ENCODE peak calls at places on chromosomes 13 and 19, in eight cellular contexts. L is CD8-positive, alpha-beta T cell; G is PC-3; H is suprapubic skin; J is ascending aorta; B is thoracic aorta; Z is aorta; I is stomach. Q is an unnamed sample.
A peak's percentile ranks its signal among the peaks of the same experiment; 100 is the strongest.

GRCh38 chr19:49492573-49493411 is 3.4 kb upstream of the RPS11 start:
- DNase-seq in L (no peak), G (peak; percentile 54), H (no peak), J (no peak), B (no peak), Z (no peak), I (no peak), Q (peak; percentile 39)

GRCh38 chr13:112721198-112722104 is 31.6 kb downstream of the ATP11A start:
- DNase-seq in L (no peak), G (no peak), H (no peak), J (no peak), B (no peak), Z (no peak), I (no peak), Q (no peak)

GRCh38 chr13:72458701-72459100 is 268.7 kb downstream of the MZT1 start:
- DNase-seq in L (no peak), G (peak; percentile 27), H (no peak), J (no peak), B (no peak), Z (no peak), I (no peak), Q (no peak)

GRCh38 chr19:3213159-3213558 is 11.3 kb upstream of the CELF5 start:
- DNase-seq in L (no peak), G (no peak), H (no peak), J (no peak), B (no peak), Z (no peak), I (no peak), Q (no peak)

GRCh38 chr19:3039125-3039524 is 10.0 kb upstream of the TLE2 start:
- DNase-seq in L (no peak), G (no peak), H (no peak), J (no peak), B (no peak), Z (no peak), I (no peak), Q (no peak)

GRCh38 chr19:31349160-31349881 is at the start of gene TSHZ3:
- DNase-seq in L (peak; percentile 12), G (peak; percentile 10), H (no peak), J (peak; percentile 85), B (no peak), Z (peak; percentile 92), I (peak; percentile 51), Q (peak; percentile 55)

GRCh38 chr19:19382118-19382517 is 23.4 kb upstream of the GATAD2A start:
- DNase-seq in L (no peak), G (peak; percentile 27), H (no peak), J (no peak), B (no peak), Z (no peak), I (no peak), Q (no peak)

GRCh38 chr19:38281820-38282566 is 17.6 kb downstream of the SPINT2 start:
- DNase-seq in L (no peak), G (no peak), H (no peak), J (no peak), B (no peak), Z (no peak), I (no peak), Q (no peak)

GRCh38 chr19:2139385-2140192 is 11.8 kb downstream of the AP3D1 start:
- DNase-seq in L (no peak), G (no peak), H (no peak), J (no peak), B (no peak), Z (no peak), I (no peak), Q (no peak)

GRCh38 chr13:112890316-112891131 is 78.5 kb upstream of the MCF2L start:
- DNase-seq in L (no peak), G (no peak), H (no peak), J (no peak), B (no peak), Z (no peak), I (no peak), Q (no peak)

GRCh38 chr19:19538077-19538764 is at the start of gene CILP2:
- DNase-seq in L (no peak), G (peak; percentile 28), H (no peak), J (no peak), B (no peak), Z (peak; percentile 86), I (peak; percentile 37), Q (peak; percentile 34)

GRCh38 chr19:52622261-52622660 is 15.9 kb downstream of the ZNF83 start:
- DNase-seq in L (no peak), G (no peak), H (no peak), J (no peak), B (no peak), Z (no peak), I (no peak), Q (no peak)

GRCh38 chr13:62387642-62388041 is 972.0 kb upstream of the PCDH20 start:
- DNase-seq in L (no peak), G (peak; percentile 29), H (no peak), J (no peak), B (no peak), Z (no peak), I (no peak), Q (no peak)

GRCh38 chr13:97986841-97987240 is 33.4 kb downstream of the IPO5 start:
- DNase-seq in L (no peak), G (no peak), H (no peak), J (no peak), B (no peak), Z (no peak), I (no peak), Q (no peak)

GRCh38 chr19:41753159-41753558 is 2.2 kb upstream of the CEACAM6 start:
- DNase-seq in L (peak; percentile 70), G (peak; percentile 69), H (no peak), J (no peak), B (no peak), Z (peak; percentile 83), I (peak; percentile 78), Q (peak; percentile 69)

DNA sequence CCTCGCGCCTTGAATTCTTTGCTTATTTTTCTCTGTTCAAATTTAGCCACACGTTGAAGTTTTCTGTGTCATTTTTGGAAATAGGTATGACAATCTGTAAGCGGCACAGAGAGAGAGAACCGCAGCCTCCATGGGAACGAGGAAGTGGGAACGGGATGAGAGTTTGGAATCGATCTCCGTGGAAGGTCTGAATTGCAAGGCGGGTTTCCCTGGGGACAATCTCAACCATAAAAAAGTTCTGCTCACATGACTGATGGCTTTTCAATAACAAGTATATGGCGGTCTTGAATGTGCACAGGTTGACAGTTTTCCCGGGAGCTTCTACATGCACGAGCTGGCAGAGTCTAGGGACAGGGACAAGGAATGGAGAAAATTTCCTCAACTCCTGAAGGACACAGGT is 90.9 kb downstream of the INSR start:
- DNase-seq in L (no peak), G (no peak), H (no peak), J (no peak), B (no peak), Z (no peak), I (no peak), Q (no peak)
- H3K27ac ChIP-seq in L (no peak overlapping the region), G (no peak overlapping the region), H (no peak overlapping the region), J (no peak overlapping the region), B (no peak overlapping the region), Z (no peak overlapping the region), I (no peak overlapping the region), Q (no peak overlapping the region)

DNA sequence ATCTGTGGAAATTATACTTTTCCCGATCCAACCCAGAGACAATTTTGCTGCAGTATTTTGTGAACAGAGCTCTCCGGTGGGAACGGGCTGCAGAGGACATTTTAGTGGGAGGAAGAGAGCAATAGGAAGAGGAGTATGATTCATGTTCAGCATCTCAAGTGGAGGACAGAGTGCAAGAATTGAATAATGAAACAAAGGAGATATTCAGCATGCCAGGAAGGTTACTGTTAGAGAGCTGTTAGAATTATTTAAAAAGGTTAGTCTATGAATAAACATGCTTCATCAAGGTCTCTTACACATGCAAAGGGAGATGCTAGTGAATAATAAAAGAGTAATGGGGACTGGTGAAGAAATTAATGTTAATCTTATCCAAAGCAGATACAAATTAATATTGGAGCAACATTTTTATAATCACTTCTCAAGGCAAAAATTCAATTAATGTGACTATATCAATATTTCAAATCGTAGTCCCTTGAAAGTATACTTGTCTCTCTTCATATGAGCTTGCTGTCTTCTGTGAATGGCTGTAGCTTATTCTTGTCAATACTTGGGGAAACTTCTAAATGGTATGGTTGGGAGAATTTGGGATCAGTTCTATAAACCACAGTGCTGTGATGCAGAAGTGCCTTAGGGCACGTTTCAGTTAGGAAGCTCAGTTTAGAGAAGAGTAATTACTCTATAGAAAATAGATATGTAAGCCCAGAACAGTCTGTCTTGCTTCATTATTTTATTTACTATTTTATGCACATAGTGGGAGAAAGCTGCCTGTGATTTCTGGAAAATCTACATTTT is 1165.8 kb downstream of the OLFM4 start:
- DNase-seq in L (no peak), G (no peak), H (no peak), J (no peak), B (no peak), Z (no peak), I (no peak), Q (no peak)
- H3K27ac ChIP-seq in L (no peak overlapping the region), G (no peak overlapping the region), H (no peak overlapping the region), J (no peak overlapping the region), B (no peak overlapping the region), Z (no peak overlapping the region), I (no peak overlapping the region), Q (no peak overlapping the region)

DNA sequence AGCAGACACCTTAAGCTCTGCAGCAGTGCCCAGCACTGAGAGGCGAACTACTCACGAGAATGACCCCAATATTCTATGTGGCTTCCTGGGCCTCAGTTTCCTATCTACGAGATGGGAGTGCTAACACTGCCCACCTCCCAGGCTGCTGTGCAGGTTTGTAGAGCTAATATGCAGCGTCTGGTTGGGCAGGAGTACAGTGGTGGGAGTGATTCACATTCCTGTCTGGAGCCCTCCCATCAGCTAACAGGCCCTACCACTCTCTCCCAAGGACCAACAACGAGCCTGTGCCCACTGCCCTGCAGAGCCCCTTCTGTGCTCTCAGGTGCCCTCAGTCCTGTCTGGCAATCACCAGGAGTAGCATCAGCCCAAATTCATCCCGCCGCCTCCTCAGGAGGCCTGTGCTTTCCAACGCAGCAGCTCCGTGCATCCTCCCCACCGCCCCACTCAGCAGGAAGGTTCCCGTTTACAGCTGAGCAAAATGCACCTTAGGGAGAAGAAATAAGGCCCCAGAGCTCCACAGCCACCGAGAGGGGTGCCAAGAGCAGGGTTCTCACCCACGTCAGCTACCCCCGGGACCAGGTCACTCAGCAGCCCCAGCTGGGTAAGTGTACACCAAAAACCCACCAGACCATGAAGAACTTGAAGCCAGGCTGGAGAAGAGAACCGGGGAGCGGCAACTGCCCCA is 6.6 kb downstream of the AKT2 start:
- DNase-seq in L (no peak), G (no peak), H (no peak), J (no peak), B (no peak), Z (peak; percentile 44), I (no peak), Q (no peak)
- H3K27ac ChIP-seq in L (no peak overlapping the region), G (no peak overlapping the region), H (peak overlapping the region; percentile 78), J (peak overlapping the region; percentile 63), B (peak overlapping the region; percentile 28), Z (no peak overlapping the region), I (peak overlapping the region; percentile 49), Q (no peak overlapping the region)

DNA sequence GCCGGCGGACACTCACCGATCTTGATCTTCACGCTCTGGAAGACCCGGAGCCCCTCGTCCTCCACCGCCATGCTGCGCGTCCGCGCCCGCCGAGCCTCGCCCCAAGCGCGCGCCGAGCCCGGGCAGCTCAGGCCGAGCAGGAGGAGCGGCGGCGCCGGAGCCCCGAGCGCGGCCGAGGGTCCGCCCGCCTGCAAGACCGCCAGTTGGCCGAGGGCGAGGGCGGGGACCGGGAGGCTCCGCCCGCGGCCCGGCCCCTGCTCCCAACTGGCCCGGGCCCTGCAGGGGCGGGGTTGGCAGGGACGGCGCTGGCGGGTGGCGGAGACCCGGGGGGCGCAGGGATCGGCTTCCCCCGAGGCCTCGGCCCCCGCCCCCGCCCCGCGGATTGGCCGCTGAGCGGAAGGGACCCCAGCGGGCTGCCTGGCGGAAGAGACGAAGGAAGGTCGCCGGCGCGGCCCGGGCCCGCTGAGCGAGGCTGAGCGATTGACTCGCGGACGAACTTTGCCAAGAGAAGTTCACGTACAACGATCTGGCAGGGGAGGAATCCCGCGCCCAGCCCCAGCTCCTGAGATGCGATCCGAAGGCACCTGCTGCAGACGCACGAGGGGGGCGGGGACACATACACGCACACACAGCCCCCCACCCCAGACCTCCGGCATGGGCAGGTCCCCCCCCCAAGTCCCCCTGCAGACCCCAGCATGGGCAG is at the start of gene RASA3:
- DNase-seq in L (peak; percentile 55), G (peak; percentile 73), H (no peak), J (peak; percentile 88), B (no peak), Z (peak; percentile 92), I (peak; percentile 82), Q (peak; percentile 67)
- H3K27ac ChIP-seq in L (peak within 1 kb of the TSS; percentile 92), G (peak within 1 kb of the TSS; percentile 72), H (peak within 1 kb of the TSS; percentile 83), J (peak within 1 kb of the TSS; percentile 83), B (peak within 1 kb of the TSS; percentile 70), Z (peak within 1 kb of the TSS; percentile 38), I (peak within 1 kb of the TSS; percentile 83), Q (peak within 1 kb of the TSS; percentile 74)

Q was measured in CD4-positive, alpha-beta memory T cell.